ENCODE peak calls at places on chromosomes 11 and 22, in six cellular contexts. C is activated CD4-positive, alpha-beta T cell treated with anti-CD3 and anti-CD28 coated beads, Interleukin-2, amount 50 U/mL, for 1 hour; S is NCI-H460; T is GM12865; M is NCI-H774; E is stimulated activated CD4-positive, alpha-beta T cell treated with anti-CD3 and anti-CD28 coated beads, Interleukin-15, amount 100 ng/mL, for 48 hours. W is an unnamed sample.

GRCh38 chr11:121451982-121452608 is at the start of gene SORL1:
- DNase-seq in C (peak), S (peak), E (no peak), M (peak), T (peak), W (peak)

GRCh38 chr11:61967924-61968757 is 707 bp upstream of the FTH1 start:
- DNase-seq in E (peak), T (peak), S (no peak), M (peak), C (peak), W (no peak)

GRCh38 chr22:32535531-32536190 is 61.0 kb downstream of the FBXO7 start:
- DNase-seq in S (no peak), T (no peak), C (no peak), M (no peak), E (no peak), W (no peak)

GRCh38 chr11:45146072-45147016 is at the start of gene PRDM11:
- DNase-seq in E (peak), C (peak), T (peak), S (peak), M (no peak), W (peak)

GRCh38 chr11:36214484-36214883 is 74.7 kb downstream of the COMMD9 start:
- DNase-seq in T (no peak), C (no peak), M (no peak), E (no peak), S (no peak), W (no peak)

GRCh38 chr11:455566-456147 is 5.6 kb downstream of the PTDSS2 start:
- DNase-seq in C (no peak), T (no peak), E (no peak), S (no peak), M (no peak), W (no peak)

GRCh38 chr11:126197277-126197939 is 14.0 kb downstream of the RPUSD4 start:
- DNase-seq in E (no peak), T (peak), S (no peak), M (no peak), C (no peak), W (peak)

GRCh38 chr11:103537904-103538502 is 428.8 kb downstream of the DYNC2H1 start:
- DNase-seq in T (peak), E (no peak), M (peak), S (no peak), C (no peak), W (no peak)

GRCh38 chr22:46626911-46627805 is 7.0 kb downstream of the GRAMD4 start:
- DNase-seq in E (no peak), M (no peak), T (no peak), S (no peak), C (no peak), W (no peak)

GRCh38 chr22:19357270-19358105 is 66.0 kb upstream of the CLTCL1 start:
- DNase-seq in M (no peak), S (no peak), T (no peak), E (no peak), C (no peak), W (no peak)

GRCh38 chr11:120054016-120054752 is 83.7 kb downstream of the TRIM29 start:
- DNase-seq in T (no peak), C (no peak), S (no peak), M (no peak), E (no peak), W (no peak)

GRCh38 chr22:48496987-48497650 is 1330.6 kb downstream of the BRD1 start:
- DNase-seq in S (no peak), C (no peak), E (no peak), T (no peak), M (no peak), W (no peak)

GRCh38 chr22:40251106-40251505 is 73.4 kb downstream of the TNRC6B start:
- DNase-seq in M (no peak), S (no peak), E (no peak), T (no peak), C (no peak), W (no peak)

GRCh38 chr11:65478411-65479183 is 20.2 kb upstream of the MALAT1 start:
- DNase-seq in E (no peak), T (no peak), C (no peak), S (no peak), M (peak), W (no peak)

GRCh38 chr11:8018742-8019631 is 31.9 kb downstream of the EIF3F start:
- DNase-seq in E (peak), S (peak), C (peak), M (peak), T (peak), W (peak)

GRCh38 chr22:33104192-33104591 is 46.0 kb upstream of the SYN3 start:
- DNase-seq in E (no peak), T (no peak), S (no peak), M (no peak), C (no peak), W (no peak)

GRCh38 chr11:86072211-86072610 is 3.3 kb upstream of the PICALM start:
- DNase-seq in C (no peak), M (no peak), S (no peak), E (no peak), T (no peak), W (no peak)

GRCh38 chr11:34866375-34866774 is 49.8 kb downstream of the APIP start:
- DNase-seq in M (no peak), C (no peak), S (no peak), E (no peak), T (no peak), W (no peak)

GRCh38 chr22:36586852-36587251 is 57.9 kb upstream of the EIF3D start:
- DNase-seq in E (no peak), C (no peak), T (no peak), M (no peak), S (no peak), W (no peak)

W was measured in MM.1S.